ENCODE peak calls at places on chromosome 1, in nine cellular contexts. E, C, L, W, M, H, B, T and Z are unnamed samples.

GRCh38 chr1:198560093-198560638 is 19.7 kb upstream of the ATP6V1G3 start:
- DNase-seq in T (peak; percentile 75), M (no peak), B (no peak), L (no peak), C (no peak), W (no peak), E (no peak), H (no peak), Z (no peak)

GRCh38 chr1:164771001-164771550 is 212.1 kb downstream of the PBX1 start:
- DNase-seq in M (no peak), T (no peak), E (no peak), C (no peak), L (no peak), W (no peak), H (no peak), B (no peak), Z (no peak)

GRCh38 chr1:117572546-117572945 is 33.3 kb upstream of the TENT5C start:
- DNase-seq in B (peak; percentile 67), E (no peak), M (peak; percentile 3), L (no peak), T (no peak), C (no peak), W (no peak), H (no peak), Z (no peak)

GRCh38 chr1:3318329-3318728 is 136.1 kb upstream of the ARHGEF16 start:
- DNase-seq in W (no peak), C (no peak), M (no peak), H (no peak), E (no peak), B (no peak), L (no peak), T (no peak), Z (no peak)

GRCh38 chr1:67941746-67942145 is 108.5 kb upstream of the GNG12 start:
- DNase-seq in W (no peak), M (no peak), C (no peak), T (no peak), H (no peak), L (no peak), B (no peak), E (no peak), Z (no peak)

GRCh38 chr1:93980320-93980744 is 71.1 kb upstream of the GCLM start:
- DNase-seq in M (no peak), H (no peak), L (no peak), E (peak; percentile 67), B (no peak), W (no peak), C (peak; percentile 77), T (no peak), Z (no peak)

GRCh38 chr1:89990976-89991831 is 3.7 kb upstream of the ZNF326 start:
- DNase-seq in M (no peak), L (no peak), W (no peak), B (no peak), H (no peak), C (peak; percentile 52), E (no peak), T (peak; percentile 34), Z (no peak)

GRCh38 chr1:75316230-75316629 is 182.0 kb downstream of the LHX8 start:
- DNase-seq in B (no peak), C (peak; percentile 69), W (no peak), M (no peak), H (no peak), L (no peak), T (no peak), E (no peak), Z (no peak)

GRCh38 chr1:206002833-206003532 is at the start of gene RAB7B:
- DNase-seq in E (peak; percentile 52), L (no peak), T (peak; percentile 62), H (no peak), C (no peak), B (peak; percentile 88), W (no peak), M (no peak), Z (no peak)

GRCh38 chr1:21622466-21623315 is 46.5 kb downstream of the RAP1GAP start:
- DNase-seq in B (peak; percentile 83), H (peak; percentile 58), L (peak; percentile 26), M (peak; percentile 22), E (peak; percentile 98), C (no peak), T (peak; percentile 18), W (no peak), Z (no peak)

GRCh38 chr1:116346943-116347673 is 25.9 kb upstream of the ATP1A1 start:
- DNase-seq in M (peak; percentile 35), C (no peak), B (no peak), W (no peak), H (no peak), E (no peak), T (no peak), L (no peak), Z (no peak)

GRCh38 chr1:68551459-68551858 is 54.6 kb upstream of the DEPDC1 start:
- DNase-seq in W (no peak), H (no peak), E (no peak), M (no peak), L (no peak), B (no peak), T (peak; percentile 28), C (no peak), Z (peak; percentile 67)

GRCh38 chr1:62131093-62131725 is 63.4 kb upstream of the L1TD1 start:
- DNase-seq in M (no peak), L (no peak), W (peak; percentile 50), B (no peak), T (peak; percentile 62), E (peak; percentile 85), H (no peak), C (peak; percentile 88), Z (no peak)

GRCh38 chr1:231814031-231814430 is 187.4 kb downstream of the DISC1 start:
- DNase-seq in L (no peak), E (no peak), M (no peak), B (no peak), C (no peak), T (no peak), W (no peak), H (no peak), Z (no peak)

GRCh38 chr1:203405703-203406430 is 54.9 kb upstream of the FMOD start:
- DNase-seq in B (no peak), W (no peak), M (no peak), H (no peak), C (no peak), T (no peak), E (no peak), L (no peak), Z (no peak)

GRCh38 chr1:29753771-29754607 is 517.7 kb downstream of the PTPRU start:
- DNase-seq in M (no peak), B (no peak), L (no peak), E (no peak), C (no peak), H (no peak), T (no peak), W (no peak), Z (no peak)

GRCh38 chr1:30778156-30778978 is 20.8 kb upstream of the LAPTM5 start:
- DNase-seq in L (no peak), E (no peak), M (no peak), T (peak; percentile 94), C (no peak), W (no peak), B (no peak), H (no peak), Z (no peak)

GRCh38 chr1:147516157-147516917 is 25.0 kb upstream of the BCL9 start:
- DNase-seq in W (no peak), B (no peak), E (no peak), M (no peak), H (no peak), C (no peak), T (no peak), L (no peak), Z (no peak)

GRCh38 chr1:184915463-184916080 is 58.7 kb downstream of the NIBAN1 start:
- DNase-seq in T (peak; percentile 19), E (no peak), B (no peak), W (no peak), H (no peak), L (no peak), C (no peak), M (no peak), Z (no peak)

GRCh38 chr1:119516680-119517079 is 9.7 kb downstream of the HSD3B1 start:
- DNase-seq in T (no peak), C (peak; percentile 16), B (no peak), H (no peak), M (no peak), L (no peak), E (peak; percentile 38), W (no peak), Z (peak; percentile 12)

GRCh38 chr1:95311762-95312161 is 77.8 kb downstream of the RWDD3 start:
- DNase-seq in W (no peak), B (no peak), M (no peak), E (no peak), T (no peak), H (no peak), C (no peak), L (no peak), Z (no peak)

GRCh38 chr1:221692643-221693042 is 49.2 kb downstream of the DUSP10 start:
- DNase-seq in W (no peak), M (no peak), E (no peak), C (no peak), H (no peak), T (no peak), L (no peak), B (no peak), Z (no peak)

GRCh38 chr1:66282343-66282852 is 251.6 kb upstream of the SGIP1 start:
- DNase-seq in L (no peak), H (no peak), B (no peak), M (peak; percentile 80), W (no peak), T (peak; percentile 75), E (no peak), C (no peak), Z (peak; percentile 68)

GRCh38 chr1:202952818-202953217 is 5.3 kb downstream of the ADIPOR1 start:
- DNase-seq in E (no peak), C (no peak), L (no peak), M (no peak), H (no peak), T (peak; percentile 74), W (peak; percentile 45), B (no peak), Z (no peak)

GRCh38 chr1:25022361-25023189 is 92.5 kb upstream of the RUNX3 start:
- DNase-seq in E (peak; percentile 57), L (peak; percentile 69), H (no peak), M (peak; percentile 93), B (peak; percentile 83), C (peak; percentile 91), T (peak; percentile 99), W (peak; percentile 71), Z (peak; percentile 59)

GRCh38 chr1:110084226-110085078 is 14.0 kb upstream of the ALX3 start:
- DNase-seq in E (peak; percentile 46), T (peak; percentile 54), B (peak; percentile 83), L (no peak), W (no peak), M (no peak), H (no peak), C (no peak), Z (no peak)

GRCh38 chr1:68197891-68198290 is 34.4 kb downstream of the WLS start:
- DNase-seq in T (peak; percentile 58), B (no peak), C (no peak), H (no peak), L (no peak), W (no peak), E (no peak), M (no peak), Z (peak; percentile 38)

GRCh38 chr1:165549908-165550480 is 6.2 kb downstream of the LRRC52 start:
- DNase-seq in H (no peak), B (no peak), M (no peak), C (no peak), T (no peak), E (no peak), L (no peak), W (no peak), Z (no peak)

GRCh38 chr1:32703479-32704291 is 1.1 kb upstream of the SYNC start:
- DNase-seq in H (peak; percentile 34), L (no peak), C (peak; percentile 88), B (peak; percentile 58), M (no peak), T (peak; percentile 99), E (peak; percentile 47), W (peak; percentile 71), Z (no peak)

GRCh38 chr1:226447932-226448670 is 40.2 kb upstream of the PARP1 start:
- DNase-seq in E (no peak), W (no peak), H (no peak), M (no peak), T (peak; percentile 61), L (no peak), B (no peak), C (no peak), Z (no peak)

GRCh38 chr1:19046972-19047371 is 90.5 kb upstream of the IFFO2 start:
- DNase-seq in C (no peak), L (no peak), B (peak; percentile 36), E (no peak), H (no peak), W (no peak), T (no peak), M (no peak), Z (no peak)